ENCODE peak calls at places on chromosome 15, in ten cellular contexts. Q, V, W, T, A, O, D, J, X and I are unnamed samples.

GRCh38 chr15:38994310-38994709 is 429.7 kb upstream of the RASGRP1 start:
- DNase-seq in V (no peak), W (no peak), T (no peak), J (peak), X (no peak), D (no peak), Q (no peak), A (no peak), O (peak), I (no peak)

GRCh38 chr15:51103330-51103729 is 8.6 kb upstream of the TNFAIP8L3 start:
- DNase-seq in O (peak), V (no peak), Q (no peak), A (peak), D (no peak), W (peak), T (no peak), J (peak), X (no peak), I (no peak)

GRCh38 chr15:34987182-34987488 is 952 bp downstream of the ZNF770 start:
- DNase-seq in T (no peak), W (no peak), A (peak), O (no peak), D (no peak), Q (no peak), J (no peak), X (no peak), V (no peak), I (no peak)

GRCh38 chr15:63599401-63600000 is 2.3 kb downstream of the FBXL22 start:
- DNase-seq in Q (peak), V (peak), T (peak), D (peak), X (peak), A (peak), W (peak), J (peak), O (peak), I (peak)

GRCh38 chr15:20351448-20351961 is 190.1 kb downstream of the GOLGA6L6 start:
- DNase-seq in O (no peak), J (no peak), W (no peak), Q (no peak), T (no peak), X (peak), D (no peak), V (no peak), A (no peak), I (peak)

GRCh38 chr15:35427496-35427895 is 118.5 kb downstream of the DPH6 start:
- DNase-seq in Q (no peak), X (no peak), O (no peak), V (no peak), W (no peak), J (no peak), T (no peak), D (no peak), A (no peak), I (no peak)

GRCh38 chr15:60751985-60752952 is 273.3 kb upstream of the ICE2 start:
- DNase-seq in T (peak), A (peak), D (no peak), J (peak), X (no peak), V (peak), Q (no peak), O (peak), W (peak), I (no peak)

GRCh38 chr15:69482686-69483256 is 30.2 kb downstream of the RPLP1 start:
- DNase-seq in O (no peak), Q (no peak), A (no peak), V (no peak), T (no peak), D (peak), J (no peak), X (no peak), W (no peak), I (no peak)

GRCh38 chr15:33242165-33242564 is 47.7 kb upstream of the FMN1 start:
- DNase-seq in V (no peak), D (peak), W (peak), J (peak), O (no peak), T (no peak), A (peak), Q (no peak), X (no peak), I (no peak)

GRCh38 chr15:25719101-25719985 is 143.8 kb downstream of the ATP10A start:
- DNase-seq in O (no peak), A (no peak), Q (no peak), J (no peak), T (no peak), X (no peak), D (no peak), W (no peak), V (no peak), I (no peak)

GRCh38 chr15:58015565-58015964 is 49.9 kb downstream of the ALDH1A2 start:
- DNase-seq in O (no peak), D (no peak), Q (no peak), J (peak), V (no peak), W (peak), X (no peak), A (peak), T (no peak), I (no peak)

GRCh38 chr15:74830868-74831267 is 4.4 kb downstream of the CPLX3 start:
- DNase-seq in W (no peak), D (no peak), T (no peak), A (no peak), J (no peak), O (no peak), V (peak), Q (no peak), X (no peak), I (no peak)

GRCh38 chr15:60626051-60626450 is 147.1 kb upstream of the ICE2 start:
- DNase-seq in W (no peak), T (no peak), A (peak), D (no peak), O (no peak), X (no peak), V (no peak), J (no peak), Q (no peak), I (no peak)

GRCh38 chr15:38530113-38530512 is 34.5 kb downstream of the RASGRP1 start:
- DNase-seq in A (peak), V (no peak), X (no peak), J (no peak), O (no peak), W (peak), T (no peak), D (no peak), Q (no peak), I (no peak)

GRCh38 chr15:74662064-74662860 is 33.6 kb downstream of the EDC3 start:
- DNase-seq in Q (no peak), A (no peak), D (no peak), T (no peak), O (no peak), X (no peak), J (no peak), W (no peak), V (no peak), I (no peak)

GRCh38 chr15:66563126-66563525 is 2.7 kb downstream of the LCTL start:
- DNase-seq in V (no peak), J (no peak), T (no peak), O (no peak), Q (no peak), W (no peak), D (no peak), A (no peak), X (no peak), I (no peak)

GRCh38 chr15:52730163-52730562 is 51.0 kb upstream of the ATOSA start:
- DNase-seq in W (peak), V (no peak), X (no peak), D (peak), J (peak), T (no peak), Q (no peak), A (peak), O (peak), I (no peak)

GRCh38 chr15:77144028-77144427 is 73.1 kb upstream of the TSPAN3 start:
- DNase-seq in A (peak), T (no peak), Q (no peak), D (no peak), W (peak), X (no peak), J (peak), V (no peak), O (peak), I (no peak)

GRCh38 chr15:25486051-25486450 is 47.2 kb upstream of the UBE3A start:
- DNase-seq in J (no peak), V (no peak), O (no peak), X (no peak), Q (no peak), A (no peak), T (no peak), D (no peak), W (no peak), I (no peak)

GRCh38 chr15:74022706-74023470 is 28.4 kb downstream of the PML start:
- DNase-seq in O (no peak), X (peak), Q (no peak), T (no peak), D (no peak), J (no peak), W (no peak), V (no peak), A (no peak), I (no peak)

GRCh38 chr15:75149911-75150709 is 51.6 kb upstream of the C15orf39 start:
- DNase-seq in D (no peak), W (peak), T (no peak), X (no peak), Q (no peak), O (peak), A (peak), V (no peak), J (peak), I (no peak)

GRCh38 chr15:74989527-74989926 is 5.8 kb upstream of the SCAMP5 start:
- DNase-seq in A (no peak), T (no peak), V (no peak), X (no peak), O (no peak), J (no peak), Q (no peak), D (no peak), W (no peak), I (no peak)

GRCh38 chr15:40241305-40242215 is 2.7 kb downstream of the PAK6 start:
- DNase-seq in T (no peak), X (peak), O (no peak), J (no peak), W (no peak), Q (no peak), D (no peak), A (no peak), V (no peak), I (peak)

GRCh38 chr15:54256190-54256589 is 277.9 kb downstream of the UNC13C start:
- DNase-seq in T (no peak), Q (no peak), X (no peak), A (no peak), W (no peak), D (no peak), V (no peak), O (no peak), J (no peak), I (no peak)

GRCh38 chr15:88992216-88992615 is 79.0 kb upstream of the MFGE8 start:
- DNase-seq in Q (no peak), O (no peak), D (no peak), A (no peak), J (no peak), T (no peak), V (no peak), X (no peak), W (no peak), I (no peak)

GRCh38 chr15:74385442-74386132 is 18.1 kb upstream of the CYP11A1 start:
- DNase-seq in W (no peak), D (no peak), V (no peak), A (no peak), O (no peak), J (no peak), T (no peak), X (no peak), Q (no peak), I (no peak)

GRCh38 chr15:81941479-81941878 is 104.3 kb downstream of the MEX3B start:
- DNase-seq in D (no peak), X (no peak), J (no peak), W (no peak), T (no peak), Q (no peak), V (no peak), A (no peak), O (no peak), I (no peak)

GRCh38 chr15:41971089-41971892 is 1.1 kb downstream of the EHD4 start:
- DNase-seq in V (peak), T (peak), J (peak), W (peak), O (peak), D (peak), A (peak), X (peak), Q (no peak), I (peak)

GRCh38 chr15:31472636-31473383 is 146.2 kb downstream of the KLF13 start:
- DNase-seq in V (no peak), A (peak), X (peak), Q (no peak), J (peak), D (no peak), T (no peak), W (peak), O (peak), I (peak)

GRCh38 chr15:39272901-39273300 is 308.0 kb upstream of the THBS1 start:
- DNase-seq in T (peak), D (no peak), O (no peak), V (no peak), X (no peak), A (no peak), Q (no peak), J (no peak), W (no peak), I (no peak)

GRCh38 chr15:38685686-38686339 is 121.2 kb upstream of the RASGRP1 start:
- DNase-seq in T (no peak), Q (no peak), X (no peak), J (no peak), A (no peak), W (no peak), O (no peak), V (no peak), D (no peak), I (no peak)

GRCh38 chr15:82091636-82092140 is 45.9 kb upstream of the MEX3B start:
- DNase-seq in D (no peak), O (peak), W (no peak), V (no peak), A (peak), X (no peak), J (no peak), Q (no peak), T (no peak), I (no peak)

GRCh38 chr15:89307791-89308190 is 26.8 kb downstream of the POLG start:
- DNase-seq in X (no peak), T (no peak), D (no peak), O (no peak), W (no peak), Q (no peak), V (no peak), J (peak), A (peak), I (no peak)

GRCh38 chr15:98174286-98174685 is 213.8 kb downstream of the ARRDC4 start:
- DNase-seq in Q (no peak), W (no peak), T (peak), V (no peak), J (no peak), X (no peak), A (no peak), O (no peak), D (no peak), I (no peak)

DNA sequence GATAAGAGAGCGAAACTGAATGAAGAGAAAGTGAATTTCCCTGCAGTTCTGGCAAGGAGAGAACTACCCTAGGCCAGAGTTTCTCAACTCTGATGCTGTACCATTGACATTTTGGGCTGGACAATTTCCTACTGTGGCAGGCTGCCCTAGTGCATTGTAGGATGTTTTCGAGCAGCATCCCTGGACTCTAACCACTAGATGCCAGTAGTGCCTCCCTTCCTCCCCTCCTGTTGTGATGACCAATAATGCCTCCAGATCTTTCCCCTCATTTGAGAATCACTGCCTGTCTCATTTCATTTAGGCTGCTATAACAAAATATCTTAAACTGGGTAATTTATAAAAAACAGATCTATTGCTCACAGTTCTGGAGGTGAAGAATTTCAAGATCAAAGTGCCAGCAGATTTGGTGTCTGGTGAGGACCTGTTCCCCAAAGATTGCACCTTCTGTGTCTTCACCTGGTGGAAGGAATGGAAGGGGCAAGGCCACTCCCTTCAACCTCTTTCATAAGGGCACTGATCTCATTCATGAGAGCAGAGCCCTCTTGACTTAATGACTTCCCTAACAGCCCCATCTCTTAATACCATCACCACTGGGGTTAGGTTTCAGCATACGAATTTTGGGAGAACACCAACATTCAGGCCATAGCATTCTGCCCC is 188.9 kb upstream of the MEIS2 start:
- DNase-seq in V (no peak), D (peak), T (no peak), J (peak), A (peak), O (peak), Q (no peak), W (peak), X (no peak), I (no peak)
- TF ChIP-seq CTCF in V (peak), D (no peak), T (no peak), J (peak), A (peak), O (peak), Q (no peak), W (peak), X (no peak), I (no peak)

DNA sequence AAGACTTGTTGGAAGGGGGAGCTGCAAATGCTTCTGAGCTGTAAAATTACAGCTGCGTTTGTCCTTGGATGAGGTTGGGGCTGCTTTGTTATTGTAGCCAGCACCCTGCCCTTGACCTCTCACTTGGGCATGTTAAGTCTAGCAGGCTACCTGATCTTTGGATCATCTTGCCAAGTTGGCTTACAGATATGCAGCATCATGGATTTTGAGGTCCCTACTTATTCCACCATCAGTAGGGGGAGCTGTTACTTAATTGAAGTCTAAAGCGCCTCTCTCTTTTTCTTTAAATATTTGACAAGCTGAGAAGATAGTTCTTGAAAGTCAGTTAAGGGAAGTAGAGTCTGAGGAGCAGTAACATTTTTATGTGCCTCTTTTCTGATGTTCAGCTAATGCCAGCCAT is 793.0 kb downstream of the MCTP2 start:
- DNase-seq in J (peak), W (peak), X (no peak), V (no peak), Q (no peak), T (no peak), O (peak), D (peak), A (peak), I (no peak)
- TF ChIP-seq CTCF in J (peak), W (peak), X (no peak), V (peak), Q (peak), T (no peak), O (peak), D (peak), A (peak), I (no peak)

GRCh38 chr15:29873264-29873663 is 51.0 kb upstream of the TJP1 start:
- DNase-seq in X (no peak), J (no peak), Q (no peak), D (no peak), A (no peak), W (no peak), V (no peak), O (no peak), T (no peak), I (no peak)
- TF ChIP-seq CTCF in X (no peak), J (no peak), Q (no peak), D (no peak), A (no peak), W (no peak), V (no peak), O (no peak), T (no peak), I (no peak)

GRCh38 chr15:48940508-48940907 is 23.2 kb downstream of the SHC4 start:
- DNase-seq in O (peak), A (peak), W (peak), X (no peak), J (peak), D (no peak), T (no peak), Q (no peak), V (no peak), I (peak)

GRCh38 chr15:48937886-48938285 is 25.8 kb downstream of the SHC4 start:
- DNase-seq in O (no peak), A (no peak), T (no peak), Q (no peak), J (no peak), V (no peak), D (no peak), X (no peak), W (no peak), I (no peak)

GRCh38 chr15:48935236-48935635 is 28.5 kb downstream of the SHC4 start:
- DNase-seq in W (no peak), O (no peak), A (no peak), V (no peak), D (no peak), J (no peak), X (no peak), T (no peak), Q (no peak), I (no peak)

GRCh38 chr15:48939686-48940085 is 24.0 kb downstream of the SHC4 start:
- DNase-seq in A (peak), J (peak), Q (no peak), X (no peak), O (peak), T (no peak), W (peak), D (no peak), V (no peak), I (no peak)

GRCh38 chr15:48936666-48937065 is 27.1 kb downstream of the SHC4 start:
- DNase-seq in V (no peak), J (peak), O (peak), D (no peak), W (peak), X (no peak), T (no peak), A (peak), Q (no peak), I (no peak)
- TF ChIP-seq CTCF in V (no peak), J (no peak), O (no peak), D (no peak), W (no peak), X (no peak), T (no peak), A (no peak), Q (no peak), I (no peak)

DNA sequence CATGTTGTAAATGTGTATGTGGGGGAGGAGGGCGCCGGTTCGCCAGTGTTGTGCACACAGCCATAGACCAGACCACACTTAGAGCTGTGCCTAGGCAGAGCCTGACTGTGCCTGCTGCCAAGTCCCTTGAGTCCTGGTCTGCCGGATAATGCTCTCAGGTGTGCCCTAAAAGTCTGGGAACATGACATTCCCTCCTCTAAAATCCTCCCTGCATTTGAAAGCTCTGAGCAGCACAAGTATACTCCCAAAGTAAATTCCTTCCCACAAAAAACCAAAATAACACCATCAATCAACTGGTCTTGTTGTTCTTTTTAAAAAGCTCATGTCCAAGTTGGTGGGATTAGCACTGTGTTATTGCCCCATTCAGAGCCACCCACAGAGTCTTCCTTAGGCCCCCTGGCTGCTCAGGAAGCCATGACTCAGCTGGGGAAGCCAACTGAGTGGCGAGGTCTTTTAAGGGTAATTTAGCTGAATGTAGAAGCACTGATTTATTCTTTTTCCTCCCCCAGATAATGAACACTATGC is 147.8 kb upstream of the MCTP2 start:
- DNase-seq in W (peak), J (peak), A (peak), D (no peak), T (no peak), V (no peak), O (peak), X (no peak), Q (no peak), I (no peak)
- TF ChIP-seq CTCF in W (peak), J (no peak), A (no peak), D (no peak), T (no peak), V (no peak), O (no peak), X (no peak), Q (no peak), I (no peak)

GRCh38 chr15:80585544-80586018 is 109.5 kb upstream of the ABHD17C start:
- DNase-seq in O (no peak), V (no peak), W (no peak), X (no peak), T (no peak), Q (no peak), D (peak), A (no peak), J (no peak), I (no peak)
- TF ChIP-seq CTCF in O (no peak), V (no peak), W (no peak), X (no peak), T (no peak), Q (no peak), D (peak), A (no peak), J (no peak), I (no peak)